ENCODE peak calls at places on chromosomes 4 and X, in four cellular contexts. I is NCI-H1092 treated with DMSO at 0.1 percent for 48 hours, W is body of pancreas, J is astrocyte of the cerebellum. V is an unnamed sample.

GRCh38 chr4:47330856-47331255 is 132.6 kb downstream of the COMMD8 start:
- DNase-seq in I (no peak), W (no peak), J (no peak), V (no peak)

GRCh38 chrX:139831689-139832456 is 101.0 kb downstream of the ATP11C start:
- DNase-seq in I (no peak), W (peak; percentile 15), J (peak; percentile 35), V (no peak)

GRCh38 chr4:82748176-82748575 is 50.4 kb downstream of the SCD5 start:
- DNase-seq in I (no peak), W (no peak), J (no peak), V (no peak)

GRCh38 chr4:153816542-153816941 is 27.7 kb upstream of the SFRP2 start:
- DNase-seq in I (no peak), W (no peak), J (no peak), V (no peak)

GRCh38 chrX:132331532-132331931 is 112.3 kb upstream of the RAP2C start:
- DNase-seq in I (no peak), W (no peak), J (no peak), V (no peak)

GRCh38 chrX:144722307-144722706 is 525.0 kb upstream of the SPANXN1 start:
- DNase-seq in I (no peak), W (no peak), J (no peak), V (no peak)

GRCh38 chrX:20265726-20266681 is 705 bp downstream of the RPS6KA3 start:
- DNase-seq in I (peak; percentile 40), W (peak; percentile 41), J (no peak), V (peak; percentile 33)

GRCh38 chr4:1445716-1446445 is 39.6 kb upstream of the NKX1-1 start:
- DNase-seq in I (no peak), W (no peak), J (no peak), V (no peak)

GRCh38 chr4:118354913-118355312 is 2.1 kb upstream of the PRSS12 start:
- DNase-seq in I (no peak), W (no peak), J (no peak), V (no peak)

GRCh38 chr4:124177647-124178425 is 534.7 kb downstream of the ANKRD50 start:
- DNase-seq in I (no peak), W (no peak), J (peak; percentile 47), V (no peak)

GRCh38 chr4:155773196-155773800 is 14.5 kb downstream of the GUCY1B1 start:
- DNase-seq in I (no peak), W (no peak), J (no peak), V (no peak)

GRCh38 chr4:146237092-146237491 is 22.8 kb downstream of the REELD1 start:
- DNase-seq in I (no peak), W (no peak), J (no peak), V (no peak)

GRCh38 chr4:110091426-110091825 is 107.0 kb downstream of the ELOVL6 start:
- DNase-seq in I (no peak), W (no peak), J (peak; percentile 48), V (no peak)

GRCh38 chrX:68647156-68647957 is at the start of gene STARD8:
- DNase-seq in I (peak; percentile 13), W (peak; percentile 58), J (no peak), V (peak; percentile 45)

GRCh38 chr4:41880022-41880837 is 55.0 kb upstream of the TMEM33 start:
- DNase-seq in I (no peak), W (no peak), J (no peak), V (no peak)

GRCh38 chr4:112082954-112083586 is 62.2 kb upstream of the FAM241A start:
- DNase-seq in I (no peak), W (no peak), J (peak; percentile 77), V (no peak)

GRCh38 chr4:183729430-183730328 is 70.6 kb downstream of the TRAPPC11 start:
- DNase-seq in I (no peak), W (no peak), J (no peak), V (no peak)

GRCh38 chr4:104989363-104989762 is 157.3 kb upstream of the TET2 start:
- DNase-seq in I (peak; percentile 64), W (peak; percentile 40), J (peak; percentile 28), V (no peak)

GRCh38 chr4:48252313-48252712 is 17.3 kb downstream of the TEC start:
- DNase-seq in I (no peak), W (no peak), J (no peak), V (no peak)

GRCh38 chr4:120198411-120198810 is 131.8 kb upstream of the MAD2L1 start:
- DNase-seq in I (no peak), W (no peak), J (peak; percentile 12), V (no peak)

GRCh38 chrX:130669233-130669632 is 233.8 kb downstream of the ENOX2 start:
- DNase-seq in I (no peak), W (no peak), J (no peak), V (no peak)

GRCh38 chr4:174563399-174563798 is 41.1 kb upstream of the HPGD start:
- DNase-seq in I (no peak), W (no peak), J (no peak), V (no peak)

GRCh38 chr4:81589191-81589720 is 117.5 kb upstream of the RASGEF1B start:
- DNase-seq in I (no peak), W (no peak), J (no peak), V (no peak)

GRCh38 chrX:45699158-45699557 is 498.5 kb upstream of the DIPK2B start:
- DNase-seq in I (no peak), W (no peak), J (no peak), V (no peak)

GRCh38 chrX:47623540-47624027 is 3.9 kb upstream of the SYN1 start:
- DNase-seq in I (peak; percentile 86), W (peak; percentile 69), J (peak; percentile 33), V (peak; percentile 67)

GRCh38 chr4:10667651-10668341 is 16.8 kb downstream of the CLNK start:
- DNase-seq in I (peak; percentile 91), W (no peak), J (no peak), V (no peak)

GRCh38 chrX:74383611-74384010 is 37.7 kb upstream of the SLC16A2 start:
- DNase-seq in I (peak; percentile 27), W (peak; percentile 27), J (peak; percentile 45), V (peak; percentile 28)

GRCh38 chrX:113429011-113429410 is 588.4 kb upstream of the AMOT start:
- DNase-seq in I (no peak), W (no peak), J (no peak), V (no peak)

GRCh38 chr4:90798948-90799347 is 671.8 kb downstream of the CCSER1 start:
- DNase-seq in I (no peak), W (no peak), J (no peak), V (no peak)

GRCh38 chrX:96791559-96791958 is 92.1 kb upstream of the RPA4 start:
- DNase-seq in I (no peak), W (no peak), J (no peak), V (no peak)

GRCh38 chr4:13236485-13236884 is 247.7 kb downstream of the RAB28 start:
- DNase-seq in I (no peak), W (no peak), J (no peak), V (no peak)

GRCh38 chrX:8018916-8019315 is 91.7 kb upstream of the PNPLA4 start:
- DNase-seq in I (no peak), W (no peak), J (no peak), V (no peak)

GRCh38 chrX:38216642-38217041 is 4.0 kb downstream of the SRPX start:
- DNase-seq in I (no peak), W (no peak), J (peak; percentile 55), V (no peak)

GRCh38 chr4:152536545-152537182 is 772 bp upstream of the FBXW7 start:
- DNase-seq in I (no peak), W (no peak), J (no peak), V (no peak)

GRCh38 chrX:140733766-140734342 is 24.3 kb downstream of the LINC00632 start:
- DNase-seq in I (peak; percentile 4), W (peak; percentile 28), J (no peak), V (no peak)

GRCh38 chrX:22730542-22730941 is 269.2 kb upstream of the DDX53 start:
- DNase-seq in I (no peak), W (no peak), J (no peak), V (no peak)

GRCh38 chrX:121641560-121641959 is 594.1 kb downstream of the GLUD2 start:
- DNase-seq in I (no peak), W (no peak), J (peak; percentile 38), V (no peak)

GRCh38 chr4:36676139-36677050 is 395.0 kb downstream of the DTHD1 start:
- DNase-seq in I (no peak), W (no peak), J (peak; percentile 9), V (no peak)

GRCh38 chrX:9644335-9644734 is 121.3 kb downstream of the GPR143 start:
- DNase-seq in I (peak; percentile 70), W (no peak), J (no peak), V (no peak)

V was measured in left cardiac atrium.